ENCODE peak calls at places on chromosomes 4 and X, in nine cellular contexts. Z is fibroblast of lung, K is memory B cell, Q is fibroblast of the conjunctiva, W is brain microvascular endothelial cell, U is vagina, T is GM18507, E is PC-3, V is transverse colon. N is an unnamed sample.

GRCh38 chrX:144327515-144327914 is 443.6 kb downstream of the UBE2NL start:
- DNase-seq in Z (no peak), K (no peak), Q (no peak), W (no peak), U (no peak), T (no peak), E (peak), V (no peak), N (no peak)

GRCh38 chr4:141416677-141417363 is 196.1 kb downstream of the ZNF330 start:
- DNase-seq in Z (peak), K (no peak), Q (no peak), W (no peak), U (no peak), T (no peak), E (no peak), V (no peak), N (no peak)

GRCh38 chr4:12723849-12724447 is 760.2 kb downstream of the RAB28 start:
- DNase-seq in Z (no peak), K (no peak), Q (no peak), W (no peak), U (no peak), T (no peak), E (no peak), V (no peak), N (no peak)

GRCh38 chrX:48480583-48480982 is 4.6 kb downstream of the FTSJ1 start:
- DNase-seq in Z (no peak), K (no peak), Q (no peak), W (no peak), U (no peak), T (no peak), E (no peak), V (no peak), N (no peak)

GRCh38 chrX:72296991-72297390 is 8.7 kb downstream of the CITED1 start:
- DNase-seq in Z (no peak), K (no peak), Q (no peak), W (no peak), U (no peak), T (no peak), E (no peak), V (no peak), N (no peak)

GRCh38 chrX:69156638-69157037 is 8.6 kb downstream of the PJA1 start:
- DNase-seq in Z (no peak), K (no peak), Q (no peak), W (no peak), U (peak), T (no peak), E (no peak), V (no peak), N (no peak)

GRCh38 chr4:184384056-184384809 is 90.1 kb downstream of the IRF2 start:
- DNase-seq in Z (peak), K (peak), Q (peak), W (peak), U (no peak), T (peak), E (peak), V (peak), N (peak)

GRCh38 chrX:17655232-17656034 is 81.9 kb upstream of the SCML1 start:
- DNase-seq in Z (peak), K (no peak), Q (no peak), W (no peak), U (no peak), T (no peak), E (no peak), V (no peak), N (no peak)

GRCh38 chr4:17309567-17310268 is 202.2 kb downstream of the QDPR start:
- DNase-seq in Z (peak), K (no peak), Q (no peak), W (no peak), U (no peak), T (no peak), E (no peak), V (no peak), N (no peak)

GRCh38 chrX:152405561-152405960 is 45.6 kb downstream of the GABRA3 start:
- DNase-seq in Z (no peak), K (no peak), Q (no peak), W (no peak), U (no peak), T (no peak), E (no peak), V (no peak), N (no peak)

GRCh38 chr4:38684951-38685350 is 21.0 kb downstream of the KLF3 start:
- DNase-seq in Z (no peak), K (no peak), Q (no peak), W (no peak), U (no peak), T (no peak), E (no peak), V (no peak), N (no peak)

GRCh38 chr4:40846556-40846955 is 96.8 kb downstream of the NSUN7 start:
- DNase-seq in Z (no peak), K (no peak), Q (no peak), W (no peak), U (no peak), T (no peak), E (no peak), V (no peak), N (no peak)

GRCh38 chrX:104310084-104310483 is 55.4 kb upstream of the ESX1 start:
- DNase-seq in Z (peak), K (no peak), Q (peak), W (peak), U (no peak), T (no peak), E (peak), V (no peak), N (no peak)

GRCh38 chrX:134373736-134374135 is 86.2 kb upstream of the HPRT1 start:
- DNase-seq in Z (no peak), K (no peak), Q (no peak), W (no peak), U (no peak), T (no peak), E (no peak), V (no peak), N (no peak)

N was measured in pulmonary artery endothelial cell.